ENCODE peak calls at places on chromosome 4, in nine cellular contexts. H is K562, I is A549, M is transverse colon, J is GM12878, K is stomach, R is upper lobe of left lung, V is ovary, U is H1. P is an unnamed sample.

GRCh38 chr4:112563431-112564200 is 47.6 kb upstream of the NEUROG2 start:
- DNase-seq in U (no peak), V (no peak), I (no peak), J (no peak), H (no peak), R (no peak), K (no peak), M (no peak), P (no peak)

GRCh38 chr4:83855044-83855443 is 319.1 kb downstream of the GPAT3 start:
- DNase-seq in R (no peak), I (peak), M (no peak), J (no peak), V (no peak), H (no peak), K (no peak), U (no peak), P (no peak)

GRCh38 chr4:41204400-41204978 is 9.9 kb downstream of the APBB2 start:
- DNase-seq in I (no peak), J (no peak), H (no peak), R (no peak), V (peak), K (peak), U (no peak), M (no peak), P (no peak)

GRCh38 chr4:18458465-18458864 is 436.9 kb upstream of the LCORL start:
- DNase-seq in H (no peak), I (no peak), M (no peak), K (no peak), U (no peak), V (no peak), R (no peak), J (no peak), P (no peak)

GRCh38 chr4:129532573-129532972 is 436.6 kb downstream of the C4orf33 start:
- DNase-seq in M (no peak), V (no peak), R (no peak), U (no peak), H (no peak), K (no peak), J (no peak), I (no peak), P (no peak)

GRCh38 chr4:835148-836002 is 9.4 kb upstream of the CPLX1 start:
- DNase-seq in I (no peak), V (no peak), H (no peak), U (no peak), J (no peak), R (peak), M (peak), K (peak), P (no peak)

GRCh38 chr4:1611501-1611870 is 72.6 kb downstream of the FAM53A start:
- DNase-seq in H (no peak), R (peak), U (no peak), J (no peak), M (no peak), V (no peak), I (no peak), K (no peak), P (no peak)

GRCh38 chr4:185247151-185247550 is 37.8 kb downstream of the SNX25 start:
- DNase-seq in I (no peak), K (no peak), H (no peak), R (no peak), J (no peak), U (no peak), M (no peak), V (no peak), P (no peak)

GRCh38 chr4:79584902-79585301 is 176.9 kb upstream of the GK2 start:
- DNase-seq in M (no peak), R (no peak), V (no peak), K (no peak), J (no peak), U (no peak), H (no peak), I (no peak), P (no peak)

GRCh38 chr4:52715914-52716313 is 35.3 kb downstream of the ERVMER34-1 start:
- DNase-seq in M (no peak), H (no peak), K (no peak), U (no peak), R (no peak), J (no peak), I (no peak), V (no peak), P (no peak)

GRCh38 chr4:52715255-52715897 is 35.8 kb downstream of the ERVMER34-1 start:
- DNase-seq in V (no peak), U (no peak), I (no peak), K (no peak), M (no peak), J (no peak), H (no peak), R (no peak), P (no peak)

GRCh38 chr4:52714597-52715254 is 36.5 kb downstream of the ERVMER34-1 start:
- DNase-seq in J (no peak), U (no peak), K (no peak), M (no peak), H (no peak), I (no peak), R (no peak), V (no peak), P (no peak)

GRCh38 chr4:52716364-52717151 is 34.7 kb downstream of the ERVMER34-1 start:
- DNase-seq in R (no peak), U (no peak), M (no peak), K (no peak), I (no peak), H (no peak), V (no peak), J (no peak), P (no peak)

GRCh38 chr4:52718123-52718522 is 33.1 kb downstream of the ERVMER34-1 start:
- DNase-seq in K (no peak), H (no peak), V (no peak), U (no peak), R (no peak), M (no peak), I (no peak), J (no peak), P (no peak)
- TF ChIP-seq POLR2A in K (no peak), H (peak), V (no peak), U (peak), R (no peak), M (no peak), I (no peak), J (no peak), P (no peak)

DNA sequence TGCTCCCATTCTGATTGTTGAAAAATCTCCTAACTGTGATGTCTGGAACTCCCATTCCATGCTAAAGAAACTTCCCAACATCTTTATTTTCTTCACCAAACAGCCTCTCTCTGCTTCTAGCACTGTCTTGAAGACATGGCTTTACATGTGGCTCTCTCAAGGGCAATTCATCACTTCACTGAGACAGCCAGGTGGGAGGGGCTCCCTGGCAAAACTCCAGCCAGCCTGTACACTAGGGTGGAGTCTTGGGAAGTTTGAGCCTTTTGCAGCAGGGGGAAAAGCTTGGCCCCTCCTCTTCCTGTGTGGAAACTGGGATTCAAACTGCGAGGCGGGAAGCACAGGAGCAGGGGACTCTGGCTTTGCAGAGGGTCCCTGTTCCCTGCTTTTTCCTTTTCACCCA is 130.5 kb upstream of the TTC29 start:
- DNase-seq in K (no peak), H (no peak), V (no peak), U (no peak), M (no peak), J (no peak), R (no peak), I (no peak), P (no peak)
- TF ChIP-seq EP300 in K (no peak), H (no peak), V (no peak), U (no peak), M (no peak), J (no peak), R (no peak), I (no peak), P (no peak)

GRCh38 chr4:48693856-48694574 is 86.1 kb downstream of the FRYL start:
- DNase-seq in R (no peak), U (no peak), H (no peak), K (no peak), I (no peak), J (no peak), V (no peak), M (no peak), P (no peak)

GRCh38 chr4:48698029-48698901 is 81.8 kb downstream of the FRYL start:
- DNase-seq in K (peak), H (no peak), M (peak), I (peak), V (peak), U (no peak), J (no peak), R (no peak), P (peak)

GRCh38 chr4:48704091-48704802 is 75.8 kb downstream of the FRYL start:
- DNase-seq in H (no peak), U (no peak), V (no peak), M (no peak), R (no peak), J (no peak), K (no peak), I (no peak), P (no peak)

GRCh38 chr4:48694824-48695223 is 85.3 kb downstream of the FRYL start:
- DNase-seq in J (no peak), I (no peak), R (no peak), M (no peak), U (no peak), K (no peak), V (no peak), H (no peak), P (no peak)

GRCh38 chr4:48699470-48699869 is 80.6 kb downstream of the FRYL start:
- DNase-seq in V (no peak), R (no peak), J (no peak), K (no peak), I (no peak), M (no peak), U (no peak), H (no peak), P (no peak)
- H3K4me3 ChIP-seq in V (no peak), R (no peak), J (no peak), K (no peak), I (peak), M (no peak), U (no peak), H (no peak), P (no peak)

DNA sequence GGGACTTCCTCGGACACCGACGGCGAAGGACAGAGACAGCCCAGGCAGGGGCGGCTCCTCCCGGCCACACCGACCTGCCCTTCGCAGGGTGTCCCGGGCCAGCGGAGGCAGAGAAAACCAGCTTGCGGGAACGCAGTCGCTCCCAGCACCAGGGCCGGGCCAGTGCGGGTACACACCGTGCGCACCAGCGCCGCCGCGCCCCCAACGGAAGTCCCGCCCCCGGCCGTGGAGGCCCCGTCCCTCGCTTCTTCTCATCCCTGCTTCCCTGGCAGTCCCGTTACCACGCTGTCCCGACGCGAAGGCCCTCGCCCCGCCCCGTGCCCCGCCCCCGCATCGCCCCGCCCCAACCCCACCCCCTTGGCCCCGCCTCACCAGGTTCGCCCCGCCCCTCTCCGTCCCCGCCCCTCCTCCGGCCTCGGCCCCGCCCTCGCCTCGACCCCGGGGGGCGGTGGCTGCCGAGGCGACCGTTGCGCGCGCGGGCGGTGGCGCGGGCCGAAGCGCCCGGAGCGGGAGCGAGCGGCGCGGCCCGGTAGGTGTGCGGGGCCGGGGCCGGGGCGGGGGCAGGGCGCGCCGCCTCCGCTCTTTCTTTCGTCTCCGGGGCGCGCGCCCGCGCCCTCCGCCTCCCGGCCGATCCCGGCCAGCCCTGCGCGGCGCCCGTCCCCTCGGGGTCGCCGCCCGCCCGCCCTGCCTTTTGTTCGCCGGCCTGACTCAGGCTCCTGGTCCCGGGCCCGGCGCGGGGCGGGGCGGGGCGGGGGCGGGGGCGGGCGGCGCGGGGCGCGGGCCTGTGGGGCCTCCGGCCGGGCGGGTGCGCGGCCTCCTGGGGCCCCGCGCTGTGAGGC is at the start of gene RGS12:
- DNase-seq in R (peak), H (peak), V (peak), K (peak), J (peak), M (peak), U (peak), I (peak), P (peak)
- TF ChIP-seq POLR2A in R (peak), H (peak), V (peak), K (no peak), J (peak), M (peak), U (no peak), I (peak), P (peak)

DNA sequence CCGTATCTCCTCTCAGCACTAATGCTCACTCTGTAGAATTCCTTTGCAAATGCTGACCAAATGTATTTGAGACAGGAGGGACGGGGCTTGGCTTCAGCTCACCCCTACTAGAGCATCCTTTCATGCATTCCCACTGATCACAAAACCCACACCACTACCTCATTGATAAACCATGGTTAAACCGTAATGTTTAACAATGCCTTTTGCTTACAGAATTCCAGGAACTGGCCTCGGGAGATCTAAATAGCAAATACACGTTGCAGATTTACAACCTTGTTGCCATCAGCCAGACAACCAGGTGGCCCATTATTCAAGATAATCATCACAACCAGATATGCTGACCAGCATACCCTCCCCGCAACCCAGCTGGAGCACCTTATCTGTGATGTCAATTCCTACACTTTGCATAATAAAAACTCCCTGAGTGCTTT is 391.9 kb downstream of the KCTD8 start:
- DNase-seq in H (no peak), M (no peak), I (no peak), V (no peak), U (peak), K (no peak), J (no peak), R (no peak), P (no peak)
- TF ChIP-seq EP300 in H (no peak), M (no peak), I (no peak), V (no peak), U (peak), K (no peak), J (no peak), R (no peak), P (no peak)

GRCh38 chr4:56050584-56050983 is 101.8 kb downstream of the CEP135 start:
- DNase-seq in H (no peak), V (no peak), J (no peak), R (no peak), I (no peak), M (no peak), U (no peak), K (no peak), P (no peak)
- H3K4me3 ChIP-seq in H (no peak), V (no peak), J (no peak), R (no peak), I (no peak), M (no peak), U (peak), K (no peak), P (no peak)

GRCh38 chr4:105751718-105752299 is 43.2 kb downstream of the GSTCD start:
- DNase-seq in J (no peak), M (no peak), R (no peak), H (no peak), I (no peak), U (no peak), V (no peak), K (no peak), P (no peak)
- TF ChIP-seq POLR2A in J (no peak), M (no peak), R (no peak), H (no peak), I (no peak), U (no peak), V (no peak), K (no peak), P (no peak)